ENCODE peak calls at places on chromosome 11, in eight cellular contexts. One of them, this sample, is unnamed.

GRCh38 chr11:44619931-44620725 is 54.7 kb downstream of the CD82 start:
- DNase-seq in astrocyte of the spinal cord: no peak
- DNase-seq in psoas muscle: no peak
- DNase-seq in body of pancreas: no peak
- DNase-seq in AG04449: no peak
- DNase-seq in epithelial cell of esophagus: no peak
- DNase-seq in colonic mucosa: peak
- DNase-seq in heart left ventricle: no peak
- DNase-seq in this sample: no peak

GRCh38 chr11:68369756-68370155 is 57.4 kb downstream of the LRP5 start:
- DNase-seq in astrocyte of the spinal cord: no peak
- DNase-seq in psoas muscle: no peak
- DNase-seq in body of pancreas: no peak
- DNase-seq in AG04449: no peak
- DNase-seq in epithelial cell of esophagus: no peak
- DNase-seq in colonic mucosa: no peak
- DNase-seq in heart left ventricle: peak
- DNase-seq in this sample: no peak

GRCh38 chr11:124807660-124808270 is 7.6 kb upstream of the MSANTD2 start:
- DNase-seq in astrocyte of the spinal cord: no peak
- DNase-seq in psoas muscle: no peak
- DNase-seq in body of pancreas: no peak
- DNase-seq in AG04449: no peak
- DNase-seq in epithelial cell of esophagus: no peak
- DNase-seq in colonic mucosa: no peak
- DNase-seq in heart left ventricle: no peak
- DNase-seq in this sample: no peak

GRCh38 chr11:64000026-64000739 is 13.9 kb downstream of the OTUB1 start:
- DNase-seq in astrocyte of the spinal cord: peak
- DNase-seq in psoas muscle: peak
- DNase-seq in body of pancreas: peak
- DNase-seq in AG04449: no peak
- DNase-seq in epithelial cell of esophagus: peak
- DNase-seq in colonic mucosa: peak
- DNase-seq in heart left ventricle: peak
- DNase-seq in this sample: peak

GRCh38 chr11:12439615-12440014 is 62.2 kb downstream of the PARVA start:
- DNase-seq in astrocyte of the spinal cord: no peak
- DNase-seq in psoas muscle: no peak
- DNase-seq in body of pancreas: no peak
- DNase-seq in AG04449: no peak
- DNase-seq in epithelial cell of esophagus: no peak
- DNase-seq in colonic mucosa: peak
- DNase-seq in heart left ventricle: no peak
- DNase-seq in this sample: no peak

GRCh38 chr11:2301631-2302272 is at the start of the genes C11orf21 and TSPAN32:
- DNase-seq in astrocyte of the spinal cord: peak
- DNase-seq in psoas muscle: no peak
- DNase-seq in body of pancreas: no peak
- DNase-seq in AG04449: no peak
- DNase-seq in epithelial cell of esophagus: no peak
- DNase-seq in colonic mucosa: peak
- DNase-seq in heart left ventricle: peak
- DNase-seq in this sample: peak

GRCh38 chr11:45809456-45810395 is 4.8 kb downstream of the SLC35C1 start:
- DNase-seq in astrocyte of the spinal cord: no peak
- DNase-seq in psoas muscle: no peak
- DNase-seq in body of pancreas: no peak
- DNase-seq in AG04449: no peak
- DNase-seq in epithelial cell of esophagus: no peak
- DNase-seq in colonic mucosa: no peak
- DNase-seq in heart left ventricle: no peak
- DNase-seq in this sample: no peak

GRCh38 chr11:128432926-128433325 is 154.4 kb downstream of the ETS1 start:
- DNase-seq in astrocyte of the spinal cord: no peak
- DNase-seq in psoas muscle: no peak
- DNase-seq in body of pancreas: no peak
- DNase-seq in AG04449: no peak
- DNase-seq in epithelial cell of esophagus: no peak
- DNase-seq in colonic mucosa: no peak
- DNase-seq in heart left ventricle: no peak
- DNase-seq in this sample: no peak

GRCh38 chr11:70467196-70468085 is 69.1 kb downstream of the CTTN start:
- DNase-seq in astrocyte of the spinal cord: peak
- DNase-seq in psoas muscle: peak
- DNase-seq in body of pancreas: peak
- DNase-seq in AG04449: no peak
- DNase-seq in epithelial cell of esophagus: peak
- DNase-seq in colonic mucosa: peak
- DNase-seq in heart left ventricle: peak
- DNase-seq in this sample: no peak

GRCh38 chr11:2298795-2299747 is 2.6 kb downstream of the C11orf21 start:
- DNase-seq in astrocyte of the spinal cord: no peak
- DNase-seq in psoas muscle: no peak
- DNase-seq in body of pancreas: peak
- DNase-seq in AG04449: no peak
- DNase-seq in epithelial cell of esophagus: peak
- DNase-seq in colonic mucosa: peak
- DNase-seq in heart left ventricle: peak
- DNase-seq in this sample: no peak

GRCh38 chr11:12807621-12808020 is 133.4 kb downstream of the TEAD1 start:
- DNase-seq in astrocyte of the spinal cord: no peak
- DNase-seq in psoas muscle: no peak
- DNase-seq in body of pancreas: no peak
- DNase-seq in AG04449: no peak
- DNase-seq in epithelial cell of esophagus: no peak
- DNase-seq in colonic mucosa: no peak
- DNase-seq in heart left ventricle: no peak
- DNase-seq in this sample: no peak

GRCh38 chr11:34439521-34440258 is 956 bp downstream of the CAT start:
- DNase-seq in astrocyte of the spinal cord: no peak
- DNase-seq in psoas muscle: no peak
- DNase-seq in body of pancreas: peak
- DNase-seq in AG04449: no peak
- DNase-seq in epithelial cell of esophagus: no peak
- DNase-seq in colonic mucosa: peak
- DNase-seq in heart left ventricle: no peak
- DNase-seq in this sample: no peak

GRCh38 chr11:36280531-36280930 is 8.7 kb downstream of the COMMD9 start:
- DNase-seq in astrocyte of the spinal cord: no peak
- DNase-seq in psoas muscle: no peak
- DNase-seq in body of pancreas: no peak
- DNase-seq in AG04449: no peak
- DNase-seq in epithelial cell of esophagus: peak
- DNase-seq in colonic mucosa: peak
- DNase-seq in heart left ventricle: no peak
- DNase-seq in this sample: no peak

DNA sequence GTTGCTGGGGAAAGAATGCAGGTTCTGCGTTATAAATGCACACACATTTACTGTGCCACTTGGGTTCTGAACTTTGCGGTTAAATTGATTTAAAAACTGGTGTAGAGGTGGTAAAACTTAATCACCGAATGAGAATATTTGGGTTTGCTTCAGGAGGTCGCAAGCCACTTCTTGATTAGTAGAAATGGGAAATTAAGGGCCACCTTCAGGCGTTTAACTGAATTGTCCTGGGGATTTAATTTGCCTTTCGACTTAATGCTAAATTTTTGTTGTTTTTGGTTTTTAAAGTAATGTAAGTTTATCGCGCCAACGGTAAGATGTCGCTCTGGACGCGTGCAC is 460 bp upstream of the NCR3LG1 start:
- DNase-seq in astrocyte of the spinal cord: no peak
- DNase-seq in psoas muscle: no peak
- DNase-seq in body of pancreas: no peak
- DNase-seq in AG04449: no peak
- DNase-seq in epithelial cell of esophagus: no peak
- DNase-seq in colonic mucosa: no peak
- DNase-seq in heart left ventricle: no peak
- DNase-seq in this sample: no peak
- H3K4me3 ChIP-seq in astrocyte of the spinal cord: peak
- H3K4me3 ChIP-seq in psoas muscle: peak
- H3K4me3 ChIP-seq in body of pancreas: no peak
- H3K4me3 ChIP-seq in AG04449: peak
- H3K4me3 ChIP-seq in epithelial cell of esophagus: peak
- H3K4me3 ChIP-seq in colonic mucosa: peak
- H3K4me3 ChIP-seq in heart left ventricle: peak
- H3K4me3 ChIP-seq in this sample: peak

GRCh38 chr11:69442807-69443137 is 38.7 kb upstream of the LINC01488 start:
- DNase-seq in astrocyte of the spinal cord: peak
- DNase-seq in psoas muscle: no peak
- DNase-seq in body of pancreas: peak
- DNase-seq in AG04449: no peak
- DNase-seq in epithelial cell of esophagus: peak
- DNase-seq in colonic mucosa: peak
- DNase-seq in heart left ventricle: peak
- DNase-seq in this sample: no peak
- H3K4me3 ChIP-seq in astrocyte of the spinal cord: no peak
- H3K4me3 ChIP-seq in psoas muscle: peak
- H3K4me3 ChIP-seq in body of pancreas: no peak
- H3K4me3 ChIP-seq in AG04449: no peak
- H3K4me3 ChIP-seq in epithelial cell of esophagus: no peak
- H3K4me3 ChIP-seq in colonic mucosa: no peak
- H3K4me3 ChIP-seq in heart left ventricle: no peak
- H3K4me3 ChIP-seq in this sample: no peak

GRCh38 chr11:118659314-118659939 is 20.0 kb downstream of the TREH start:
- DNase-seq in astrocyte of the spinal cord: peak
- DNase-seq in psoas muscle: peak
- DNase-seq in body of pancreas: peak
- DNase-seq in AG04449: no peak
- DNase-seq in epithelial cell of esophagus: peak
- DNase-seq in colonic mucosa: peak
- DNase-seq in heart left ventricle: peak
- DNase-seq in this sample: peak
- H3K4me3 ChIP-seq in astrocyte of the spinal cord: no peak
- H3K4me3 ChIP-seq in psoas muscle: peak
- H3K4me3 ChIP-seq in body of pancreas: no peak
- H3K4me3 ChIP-seq in AG04449: no peak
- H3K4me3 ChIP-seq in epithelial cell of esophagus: no peak
- H3K4me3 ChIP-seq in colonic mucosa: no peak
- H3K4me3 ChIP-seq in heart left ventricle: no peak
- H3K4me3 ChIP-seq in this sample: no peak

GRCh38 chr11:31824791-31825452 is 13.8 kb upstream of the PAX6 start:
- DNase-seq in astrocyte of the spinal cord: no peak
- DNase-seq in psoas muscle: no peak
- DNase-seq in body of pancreas: no peak
- DNase-seq in AG04449: no peak
- DNase-seq in epithelial cell of esophagus: no peak
- DNase-seq in colonic mucosa: no peak
- DNase-seq in heart left ventricle: no peak
- DNase-seq in this sample: no peak
- H3K4me3 ChIP-seq in astrocyte of the spinal cord: no peak
- H3K4me3 ChIP-seq in psoas muscle: no peak
- H3K4me3 ChIP-seq in body of pancreas: no peak
- H3K4me3 ChIP-seq in AG04449: no peak
- H3K4me3 ChIP-seq in epithelial cell of esophagus: no peak
- H3K4me3 ChIP-seq in colonic mucosa: no peak
- H3K4me3 ChIP-seq in heart left ventricle: no peak
- H3K4me3 ChIP-seq in this sample: no peak